ENCODE peak calls at places on chromosome 1, in six cellular contexts. One of them, this sample, is unnamed.

GRCh38 chr1:178486100-178487069 is 10.4 kb downstream of the CLEC20A start:
- DNase-seq in MM.1S: no peak
- DNase-seq in neural progenitor cell: no peak
- DNase-seq in brain microvascular endothelial cell: no peak
- DNase-seq in cardiac muscle cell: peak; percentile 26
- DNase-seq in OCI-LY7: no peak
- DNase-seq in this sample: no peak

GRCh38 chr1:19384113-19384512 is 72.0 kb downstream of the SLC66A1 start:
- DNase-seq in MM.1S: no peak
- DNase-seq in neural progenitor cell: no peak
- DNase-seq in OCI-LY7: no peak
- DNase-seq in cardiac muscle cell: peak; percentile 57
- DNase-seq in brain microvascular endothelial cell: peak; percentile 41
- DNase-seq in this sample: no peak

GRCh38 chr1:25727819-25728286 is 72.1 kb upstream of the SELENON start:
- DNase-seq in cardiac muscle cell: peak; percentile 81
- DNase-seq in MM.1S: no peak
- DNase-seq in neural progenitor cell: peak; percentile 58
- DNase-seq in brain microvascular endothelial cell: no peak
- DNase-seq in OCI-LY7: no peak
- DNase-seq in this sample: no peak

GRCh38 chr1:18239671-18240070 is 132.1 kb downstream of the IGSF21 start:
- DNase-seq in cardiac muscle cell: no peak
- DNase-seq in brain microvascular endothelial cell: no peak
- DNase-seq in MM.1S: no peak
- DNase-seq in neural progenitor cell: no peak
- DNase-seq in OCI-LY7: no peak
- DNase-seq in this sample: peak; percentile 14

GRCh38 chr1:40078512-40079333 is 18.3 kb downstream of the PPT1 start:
- DNase-seq in brain microvascular endothelial cell: peak; percentile 69
- DNase-seq in OCI-LY7: peak; percentile 70
- DNase-seq in cardiac muscle cell: peak; percentile 68
- DNase-seq in neural progenitor cell: peak; percentile 69
- DNase-seq in MM.1S: peak; percentile 52
- DNase-seq in this sample: peak; percentile 13

GRCh38 chr1:162349635-162350330 is 26.9 kb downstream of the SPATA46 start:
- DNase-seq in neural progenitor cell: no peak
- DNase-seq in OCI-LY7: no peak
- DNase-seq in cardiac muscle cell: peak; percentile 91
- DNase-seq in MM.1S: no peak
- DNase-seq in brain microvascular endothelial cell: peak; percentile 74
- DNase-seq in this sample: no peak

GRCh38 chr1:4655674-4656532 is 1.5 kb downstream of the AJAP1 start:
- DNase-seq in MM.1S: no peak
- DNase-seq in neural progenitor cell: peak; percentile 89
- DNase-seq in brain microvascular endothelial cell: peak; percentile 62
- DNase-seq in OCI-LY7: peak; percentile 61
- DNase-seq in cardiac muscle cell: peak; percentile 35
- DNase-seq in this sample: no peak

GRCh38 chr1:85048296-85049064 is at the start of gene MCOLN3:
- DNase-seq in MM.1S: peak; percentile 33
- DNase-seq in OCI-LY7: no peak
- DNase-seq in cardiac muscle cell: no peak
- DNase-seq in neural progenitor cell: peak; percentile 77
- DNase-seq in brain microvascular endothelial cell: no peak
- DNase-seq in this sample: no peak

GRCh38 chr1:87449348-87449963 is 120.8 kb downstream of the LMO4 start:
- DNase-seq in neural progenitor cell: no peak
- DNase-seq in cardiac muscle cell: peak; percentile 54
- DNase-seq in OCI-LY7: peak; percentile 47
- DNase-seq in brain microvascular endothelial cell: no peak
- DNase-seq in MM.1S: peak; percentile 87
- DNase-seq in this sample: no peak

GRCh38 chr1:107196973-107197562 is 56.2 kb downstream of the NTNG1 start:
- DNase-seq in neural progenitor cell: peak; percentile 72
- DNase-seq in MM.1S: peak; percentile 25
- DNase-seq in brain microvascular endothelial cell: no peak
- DNase-seq in cardiac muscle cell: peak; percentile 5
- DNase-seq in OCI-LY7: peak; percentile 84
- DNase-seq in this sample: no peak

GRCh38 chr1:43420874-43421273 is 31.2 kb downstream of the SZT2 start:
- DNase-seq in cardiac muscle cell: no peak
- DNase-seq in OCI-LY7: no peak
- DNase-seq in neural progenitor cell: no peak
- DNase-seq in brain microvascular endothelial cell: no peak
- DNase-seq in MM.1S: no peak
- DNase-seq in this sample: no peak

GRCh38 chr1:58739851-58740466 is 40.1 kb upstream of the MYSM1 start:
- DNase-seq in OCI-LY7: peak; percentile 78
- DNase-seq in cardiac muscle cell: peak; percentile 79
- DNase-seq in neural progenitor cell: peak; percentile 87
- DNase-seq in brain microvascular endothelial cell: peak; percentile 36
- DNase-seq in MM.1S: peak; percentile 68
- DNase-seq in this sample: no peak

GRCh38 chr1:156503672-156504055 is 3.1 kb upstream of the MEF2D start:
- DNase-seq in OCI-LY7: no peak
- DNase-seq in brain microvascular endothelial cell: no peak
- DNase-seq in neural progenitor cell: no peak
- DNase-seq in cardiac muscle cell: no peak
- DNase-seq in MM.1S: no peak
- DNase-seq in this sample: no peak
- H3K4me3 ChIP-seq in OCI-LY7: peak overlapping the region; percentile 58
- H3K4me3 ChIP-seq in brain microvascular endothelial cell: no peak overlapping the region
- H3K4me3 ChIP-seq in neural progenitor cell: no peak overlapping the region
- H3K4me3 ChIP-seq in cardiac muscle cell: no peak overlapping the region
- H3K4me3 ChIP-seq in MM.1S: no peak overlapping the region
- H3K4me3 ChIP-seq in this sample: no peak overlapping the region

DNA sequence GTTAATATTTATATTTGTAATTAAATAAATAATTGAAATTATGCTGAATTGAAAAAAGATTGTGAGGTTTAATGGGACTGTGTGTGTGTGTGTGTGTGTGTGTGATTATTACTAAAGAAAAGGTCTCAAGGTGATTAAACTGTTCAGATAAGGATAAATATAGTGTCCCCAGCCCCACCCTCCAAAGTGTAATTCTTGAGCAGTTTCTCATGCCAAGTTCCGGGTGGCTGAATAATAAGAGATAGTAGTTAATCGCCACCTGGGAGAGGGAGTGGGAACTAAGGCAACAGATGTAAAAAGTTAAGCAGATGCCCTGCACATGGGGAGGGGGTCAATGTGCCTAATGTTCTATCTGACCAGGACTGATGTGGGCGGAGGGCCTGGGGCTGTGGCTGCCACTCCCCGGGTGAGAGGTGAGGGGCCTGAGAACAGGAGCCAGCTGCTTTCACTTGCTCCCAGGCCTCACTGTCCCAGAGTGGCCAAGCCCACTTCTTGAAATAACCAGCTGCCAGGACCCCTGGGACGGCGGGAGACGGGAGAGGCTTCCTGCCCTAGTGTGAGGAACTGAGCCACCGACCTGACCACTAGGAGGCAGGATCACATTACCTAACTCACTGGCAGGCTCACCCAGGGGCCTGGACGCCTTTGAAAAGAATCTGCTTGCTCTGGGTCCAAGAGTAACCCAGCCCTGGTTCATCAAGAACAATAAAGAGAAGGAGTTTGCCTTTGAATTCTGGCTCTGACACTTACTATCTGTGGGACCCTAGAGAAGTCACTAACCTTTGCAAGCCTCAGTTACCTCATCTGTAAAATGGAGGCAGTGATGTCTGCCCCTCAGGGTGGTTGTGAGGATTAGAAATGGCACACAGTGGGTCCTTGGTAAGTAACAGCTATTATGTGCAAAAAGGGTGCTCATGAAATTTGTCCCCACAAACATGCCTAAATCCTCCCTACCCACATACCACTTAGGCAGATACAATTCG is 179.2 kb downstream of the ATG4C start:
- DNase-seq in brain microvascular endothelial cell: peak; percentile 54
- DNase-seq in neural progenitor cell: peak; percentile 84
- DNase-seq in OCI-LY7: peak; percentile 18
- DNase-seq in cardiac muscle cell: peak; percentile 72
- DNase-seq in MM.1S: peak; percentile 51
- DNase-seq in this sample: no peak
- TF ChIP-seq CTCF in brain microvascular endothelial cell: peak; percentile 82
- TF ChIP-seq CTCF in neural progenitor cell: peak; percentile 80
- TF ChIP-seq CTCF in OCI-LY7: peak; percentile 70
- TF ChIP-seq CTCF in cardiac muscle cell: peak; percentile 74
- TF ChIP-seq CTCF in MM.1S: peak; percentile 53
- TF ChIP-seq CTCF in this sample: peak; percentile 70

GRCh38 chr1:243256590-243256989 is 749 bp downstream of the SDCCAG8 start:
- DNase-seq in brain microvascular endothelial cell: no peak
- DNase-seq in neural progenitor cell: no peak
- DNase-seq in OCI-LY7: no peak
- DNase-seq in cardiac muscle cell: no peak
- DNase-seq in MM.1S: no peak
- DNase-seq in this sample: no peak

GRCh38 chr1:243254927-243255790 is at the start of gene CEP170:
- DNase-seq in cardiac muscle cell: peak; percentile 98
- DNase-seq in MM.1S: peak; percentile 94
- DNase-seq in neural progenitor cell: peak; percentile 99
- DNase-seq in brain microvascular endothelial cell: peak; percentile 96
- DNase-seq in OCI-LY7: peak; percentile 96
- DNase-seq in this sample: peak; percentile 95

GRCh38 chr1:243255791-243256512 is at the start of gene SDCCAG8:
- DNase-seq in cardiac muscle cell: peak; percentile 100
- DNase-seq in brain microvascular endothelial cell: peak; percentile 100
- DNase-seq in OCI-LY7: peak; percentile 99
- DNase-seq in neural progenitor cell: peak; percentile 99
- DNase-seq in MM.1S: peak; percentile 100
- DNase-seq in this sample: peak; percentile 100

GRCh38 chr1:243254233-243254926 is 701 bp downstream of the CEP170 start:
- DNase-seq in MM.1S: peak; percentile 66
- DNase-seq in OCI-LY7: peak; percentile 66
- DNase-seq in brain microvascular endothelial cell: peak; percentile 53
- DNase-seq in neural progenitor cell: peak; percentile 81
- DNase-seq in cardiac muscle cell: peak; percentile 73
- DNase-seq in this sample: no peak

GRCh38 chr1:243257189-243257588 is 1.3 kb downstream of the SDCCAG8 start:
- DNase-seq in OCI-LY7: no peak
- DNase-seq in neural progenitor cell: no peak
- DNase-seq in MM.1S: no peak
- DNase-seq in cardiac muscle cell: no peak
- DNase-seq in brain microvascular endothelial cell: no peak
- DNase-seq in this sample: no peak
- H3K4me3 ChIP-seq in OCI-LY7: peak overlapping the region; percentile 93
- H3K4me3 ChIP-seq in neural progenitor cell: no peak overlapping the region
- H3K4me3 ChIP-seq in MM.1S: no peak overlapping the region
- H3K4me3 ChIP-seq in cardiac muscle cell: peak overlapping the region; percentile 51
- H3K4me3 ChIP-seq in brain microvascular endothelial cell: peak overlapping the region; percentile 90
- H3K4me3 ChIP-seq in this sample: peak overlapping the region; percentile 14

GRCh38 chr1:80531182-80531581 is 1269.6 kb upstream of the ADGRL2 start:
- DNase-seq in cardiac muscle cell: peak; percentile 2
- DNase-seq in brain microvascular endothelial cell: no peak
- DNase-seq in neural progenitor cell: no peak
- DNase-seq in MM.1S: peak; percentile 76
- DNase-seq in OCI-LY7: no peak
- DNase-seq in this sample: no peak
- TF ChIP-seq CTCF in cardiac muscle cell: no peak
- TF ChIP-seq CTCF in brain microvascular endothelial cell: no peak
- TF ChIP-seq CTCF in neural progenitor cell: no peak
- TF ChIP-seq CTCF in MM.1S: no peak
- TF ChIP-seq CTCF in OCI-LY7: no peak
- TF ChIP-seq CTCF in this sample: no peak

GRCh38 chr1:206508130-206508884 is 976 bp downstream of the RASSF5 start:
- DNase-seq in brain microvascular endothelial cell: no peak
- DNase-seq in OCI-LY7: no peak
- DNase-seq in neural progenitor cell: no peak
- DNase-seq in MM.1S: no peak
- DNase-seq in cardiac muscle cell: no peak
- DNase-seq in this sample: no peak
- H3K4me3 ChIP-seq in brain microvascular endothelial cell: peak overlapping the region; percentile 55
- H3K4me3 ChIP-seq in OCI-LY7: no peak overlapping the region
- H3K4me3 ChIP-seq in neural progenitor cell: peak overlapping the region; percentile 63
- H3K4me3 ChIP-seq in MM.1S: peak overlapping the region; percentile 63
- H3K4me3 ChIP-seq in cardiac muscle cell: peak overlapping the region; percentile 67
- H3K4me3 ChIP-seq in this sample: peak overlapping the region; percentile 57

GRCh38 chr1:204446413-204447111 is 34.9 kb upstream of the PPP1R15B start:
- DNase-seq in cardiac muscle cell: peak; percentile 79
- DNase-seq in brain microvascular endothelial cell: peak; percentile 53
- DNase-seq in MM.1S: peak; percentile 82
- DNase-seq in neural progenitor cell: peak; percentile 93
- DNase-seq in OCI-LY7: peak; percentile 88
- DNase-seq in this sample: no peak

GRCh38 chr1:204447736-204448135 is 36.1 kb upstream of the PPP1R15B start:
- DNase-seq in MM.1S: no peak
- DNase-seq in brain microvascular endothelial cell: no peak
- DNase-seq in OCI-LY7: no peak
- DNase-seq in cardiac muscle cell: no peak
- DNase-seq in neural progenitor cell: no peak
- DNase-seq in this sample: no peak

GRCh38 chr1:204443871-204444581 is 32.4 kb upstream of the PPP1R15B start:
- DNase-seq in cardiac muscle cell: no peak
- DNase-seq in brain microvascular endothelial cell: no peak
- DNase-seq in OCI-LY7: no peak
- DNase-seq in neural progenitor cell: no peak
- DNase-seq in MM.1S: no peak
- DNase-seq in this sample: no peak

GRCh38 chr1:204447220-204447619 is 35.6 kb upstream of the PPP1R15B start:
- DNase-seq in MM.1S: no peak
- DNase-seq in OCI-LY7: no peak
- DNase-seq in cardiac muscle cell: no peak
- DNase-seq in neural progenitor cell: no peak
- DNase-seq in brain microvascular endothelial cell: no peak
- DNase-seq in this sample: no peak

GRCh38 chr1:204445860-204446412 is 34.3 kb upstream of the PPP1R15B start:
- DNase-seq in MM.1S: peak; percentile 69
- DNase-seq in brain microvascular endothelial cell: peak; percentile 13
- DNase-seq in OCI-LY7: peak; percentile 71
- DNase-seq in cardiac muscle cell: peak; percentile 37
- DNase-seq in neural progenitor cell: peak; percentile 71
- DNase-seq in this sample: no peak
- TF ChIP-seq CTCF in MM.1S: peak; percentile 63
- TF ChIP-seq CTCF in brain microvascular endothelial cell: peak; percentile 76
- TF ChIP-seq CTCF in OCI-LY7: no peak
- TF ChIP-seq CTCF in cardiac muscle cell: peak; percentile 55
- TF ChIP-seq CTCF in neural progenitor cell: peak; percentile 51
- TF ChIP-seq CTCF in this sample: peak; percentile 73